ENCODE peak calls at places on chromosome 21, in four cellular contexts. G is GM12878, K is HepG2, R is K562. I is an unnamed sample.

GRCh38 chr21:22880573-22880972 is 1882.4 kb downstream of the NCAM2 start:
- DNase-seq in K (no peak), R (no peak), G (no peak), I (no peak)

GRCh38 chr21:24941316-24942185 is 665.7 kb downstream of the MRPL39 start:
- DNase-seq in R (no peak), K (no peak), G (no peak), I (no peak)

GRCh38 chr21:30240661-30241060 is 24.8 kb upstream of the CLDN8 start:
- DNase-seq in R (no peak), K (no peak), G (no peak), I (no peak)

GRCh38 chr21:46559291-46559983 is 45.4 kb downstream of the S100B start:
- DNase-seq in R (no peak), K (peak), G (peak), I (no peak)

GRCh38 chr21:14646893-14647292 is 100.8 kb upstream of the SAMSN1 start:
- DNase-seq in G (no peak), R (no peak), K (no peak), I (no peak)

GRCh38 chr21:45886610-45887026 is 95.0 kb upstream of the COL6A1 start:
- DNase-seq in G (no peak), R (no peak), K (no peak), I (no peak)

GRCh38 chr21:46109251-46110221 is 11.6 kb downstream of the COL6A2 start:
- DNase-seq in G (no peak), K (no peak), R (no peak), I (no peak)

GRCh38 chr21:22076471-22076870 is 1078.3 kb downstream of the NCAM2 start:
- DNase-seq in R (no peak), K (no peak), G (no peak), I (no peak)

GRCh38 chr21:43603641-43604504 is 55.4 kb downstream of the HSF2BP start:
- DNase-seq in G (no peak), K (peak), R (no peak), I (no peak)

GRCh38 chr21:44405948-44406872 is 49.1 kb upstream of the LRRC3 start:
- DNase-seq in K (no peak), G (no peak), R (no peak), I (no peak)

GRCh38 chr21:45753445-45753844 is 109.9 kb downstream of the PCBP3 start:
- DNase-seq in R (no peak), K (no peak), G (no peak), I (no peak)

GRCh38 chr21:35861656-35862055 is 198.7 kb downstream of the SETD4 start:
- DNase-seq in R (no peak), G (no peak), K (no peak), I (no peak)

GRCh38 chr21:29477347-29477746 is 178.6 kb downstream of the BACH1 start:
- DNase-seq in K (no peak), G (no peak), R (no peak), I (no peak)

DNA sequence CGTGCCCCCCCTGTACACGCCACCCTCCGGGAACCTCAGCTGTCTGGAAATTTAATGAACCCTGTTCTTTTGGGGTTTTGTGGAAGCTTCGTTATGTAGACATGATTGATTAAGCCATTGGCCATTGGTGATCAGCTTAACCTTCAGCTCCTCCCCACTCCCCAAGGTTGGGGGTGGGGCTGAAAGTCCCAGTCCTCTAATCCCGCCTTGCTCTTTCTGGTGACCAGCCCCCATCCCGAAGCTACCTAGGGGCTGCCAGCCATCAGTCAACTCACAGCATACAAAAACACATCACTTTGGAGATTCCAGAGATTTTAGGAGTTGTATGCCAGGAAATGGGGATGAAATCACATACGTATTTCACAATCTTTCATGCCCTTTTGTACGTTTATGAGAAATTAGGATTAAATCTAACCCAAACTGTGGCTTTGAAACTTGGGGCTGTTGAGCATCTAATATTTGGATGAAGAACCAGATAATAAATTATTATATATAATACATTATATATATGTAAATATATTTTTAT is 52.3 kb downstream of the BACE2 start:
- DNase-seq in G (no peak), K (no peak), R (no peak), I (no peak)
- TF ChIP-seq ETV6 in G (no peak), K (no peak), R (no peak), I (no peak)

GRCh38 chr21:34690041-34690792 is 21.4 kb downstream of the CLIC6 start:
- DNase-seq in K (no peak), G (no peak), R (no peak), I (no peak)

GRCh38 chr21:34688715-34689114 is 19.9 kb downstream of the CLIC6 start:
- DNase-seq in R (no peak), G (no peak), K (no peak), I (no peak)

GRCh38 chr21:34692458-34693020 is 23.7 kb downstream of the CLIC6 start:
- DNase-seq in R (no peak), K (no peak), G (no peak), I (no peak)

GRCh38 chr21:34691396-34692032 is 22.7 kb downstream of the CLIC6 start:
- DNase-seq in G (no peak), K (no peak), R (no peak), I (no peak)

GRCh38 chr21:34690793-34691175 is 22.0 kb downstream of the CLIC6 start:
- DNase-seq in G (no peak), R (no peak), K (no peak), I (no peak)
- TF ChIP-seq ETV6 in G (no peak), R (no peak), K (no peak), I (no peak)

DNA sequence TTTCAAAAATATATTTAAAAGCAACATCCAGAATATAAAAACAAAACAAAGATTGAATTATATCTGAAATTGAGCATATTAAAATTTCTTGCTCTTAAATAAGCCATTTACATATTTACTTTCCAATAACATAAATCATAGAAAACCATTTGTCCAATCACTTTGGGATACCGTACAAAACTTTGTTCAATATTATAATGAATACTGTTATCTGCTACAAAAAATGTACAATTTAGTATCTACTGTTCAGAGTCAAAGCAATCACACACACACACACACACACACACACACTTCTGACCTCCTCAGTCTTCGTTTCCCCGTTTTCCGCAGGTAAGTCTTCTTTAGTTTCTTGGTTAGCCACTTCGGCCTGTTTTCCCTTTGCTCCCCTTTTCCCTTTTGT is 4.0 kb downstream of the HMGN1 start:
- DNase-seq in R (no peak), K (no peak), G (no peak), I (no peak)
- TF ChIP-seq ETV6 in R (no peak), K (no peak), G (no peak), I (no peak)

GRCh38 chr21:37511848-37512247 is 145.3 kb downstream of the DYRK1A start:
- DNase-seq in K (no peak), R (no peak), G (no peak), I (no peak)

GRCh38 chr21:37508341-37508740 is 141.8 kb downstream of the DYRK1A start:
- DNase-seq in K (no peak), G (no peak), R (no peak), I (no peak)

GRCh38 chr21:37513383-37513782 is 146.8 kb downstream of the DYRK1A start:
- DNase-seq in G (no peak), R (no peak), K (no peak), I (no peak)

GRCh38 chr21:37507716-37508115 is 141.1 kb downstream of the DYRK1A start:
- DNase-seq in G (no peak), R (no peak), K (no peak), I (no peak)

DNA sequence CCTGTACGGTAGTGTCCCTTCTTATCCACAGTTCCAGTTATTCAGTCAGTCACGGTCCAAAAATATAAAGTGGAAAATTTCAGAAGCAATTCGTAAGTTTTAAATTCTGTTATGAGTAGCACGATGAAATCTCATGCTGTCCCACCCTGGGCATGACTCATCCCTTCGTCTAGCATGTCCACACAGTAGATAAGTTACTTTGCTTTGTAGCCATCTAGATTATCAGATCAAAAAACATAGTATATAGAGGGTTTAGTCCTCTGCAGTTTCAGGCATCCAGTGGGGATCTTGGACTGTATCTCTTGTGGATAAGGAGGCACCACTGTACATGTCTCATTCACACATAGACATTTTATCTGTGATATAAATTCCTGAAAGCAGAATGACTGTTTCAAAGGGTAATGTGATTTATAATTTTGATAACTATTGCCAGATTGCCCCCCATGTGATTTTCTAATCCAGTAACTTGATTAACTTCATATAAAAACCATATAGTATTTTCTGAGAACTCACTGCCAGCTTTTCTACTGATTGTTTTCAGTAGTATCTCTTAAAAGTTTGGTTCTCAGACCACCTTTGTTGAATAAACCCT is 143.3 kb downstream of the DYRK1A start:
- DNase-seq in G (no peak), R (peak), K (no peak), I (no peak)
- TF ChIP-seq ETV6 in G (no peak), R (no peak), K (no peak), I (no peak)